ENCODE peak calls at places on chromosomes 1 and 21, in eight cellular contexts. T, P, E, D, K, B, Y and J are unnamed samples.

GRCh38 chr1:230282157-230282556 is 144.0 kb downstream of the PGBD5 start:
- DNase-seq in T (no peak), P (no peak), E (no peak), D (no peak), K (no peak), B (no peak), Y (no peak), J (no peak)

GRCh38 chr1:232045134-232045533 is 418.5 kb downstream of the DISC1 start:
- DNase-seq in T (no peak), P (no peak), E (no peak), D (no peak), K (no peak), B (no peak), Y (no peak), J (no peak)

GRCh38 chr1:54798769-54799641 is 2.1 kb downstream of the TTC22 start:
- DNase-seq in T (no peak), P (no peak), E (no peak), D (no peak), K (no peak), B (no peak), Y (no peak), J (no peak)

GRCh38 chr21:36701912-36702621 is 3.2 kb downstream of the SIM2 start:
- DNase-seq in T (no peak), P (no peak), E (no peak), D (no peak), K (no peak), B (no peak), Y (no peak), J (no peak)

GRCh38 chr1:107682467-107682866 is 282.5 kb downstream of the VAV3 start:
- DNase-seq in T (no peak), P (no peak), E (no peak), D (no peak), K (no peak), B (no peak), Y (no peak), J (no peak)

GRCh38 chr1:209302777-209303642 is 280.5 kb upstream of the CAMK1G start:
- DNase-seq in T (no peak), P (no peak), E (no peak), D (no peak), K (no peak), B (no peak), Y (no peak), J (no peak)

GRCh38 chr1:205365945-205366463 is 9.3 kb upstream of the KLHDC8A start:
- DNase-seq in T (no peak), P (no peak), E (no peak), D (no peak), K (no peak), B (no peak), Y (peak), J (no peak)

GRCh38 chr1:36248250-36248894 is 24.1 kb downstream of the THRAP3 start:
- DNase-seq in T (no peak), P (no peak), E (no peak), D (no peak), K (peak), B (no peak), Y (peak), J (no peak)

GRCh38 chr1:200062143-200062542 is 34.6 kb downstream of the NR5A2 start:
- DNase-seq in T (no peak), P (no peak), E (no peak), D (no peak), K (no peak), B (no peak), Y (no peak), J (no peak)

GRCh38 chr1:172344444-172344843 is 76.0 kb upstream of the C1orf105 start:
- DNase-seq in T (no peak), P (no peak), E (no peak), D (no peak), K (no peak), B (no peak), Y (no peak), J (no peak)

GRCh38 chr1:180084867-180085266 is 69.8 kb upstream of the QSOX1 start:
- DNase-seq in T (no peak), P (no peak), E (no peak), D (no peak), K (no peak), B (no peak), Y (no peak), J (no peak)

GRCh38 chr1:93774707-93775106 is 93.1 kb upstream of the BCAR3 start:
- DNase-seq in T (no peak), P (no peak), E (no peak), D (no peak), K (no peak), B (no peak), Y (peak), J (no peak)

GRCh38 chr1:73100216-73100615 is 817.9 kb upstream of the NEGR1 start:
- DNase-seq in T (no peak), P (no peak), E (no peak), D (no peak), K (no peak), B (no peak), Y (no peak), J (no peak)

GRCh38 chr21:41615613-41616012 is 107.7 kb upstream of the TMPRSS2 start:
- DNase-seq in T (peak), P (no peak), E (no peak), D (no peak), K (peak), B (no peak), Y (peak), J (no peak)

GRCh38 chr1:241641748-241642592 is 1.8 kb upstream of the CHML start:
- DNase-seq in T (no peak), P (no peak), E (no peak), D (no peak), K (no peak), B (no peak), Y (peak), J (no peak)

GRCh38 chr1:31575373-31576140 is 758 bp upstream of the TINAGL1 start:
- DNase-seq in T (no peak), P (no peak), E (no peak), D (no peak), K (no peak), B (no peak), Y (no peak), J (peak)

GRCh38 chr21:41478319-41479177 is 29.4 kb downstream of the TMPRSS2 start:
- DNase-seq in T (no peak), P (no peak), E (no peak), D (peak), K (no peak), B (no peak), Y (no peak), J (no peak)

GRCh38 chr21:34227386-34227852 is 136.4 kb upstream of the KCNE2 start:
- DNase-seq in T (no peak), P (no peak), E (no peak), D (no peak), K (peak), B (no peak), Y (peak), J (no peak)

GRCh38 chr1:247294282-247294681 is 37.4 kb downstream of the ZNF496 start:
- DNase-seq in T (peak), P (no peak), E (no peak), D (no peak), K (peak), B (no peak), Y (peak), J (no peak)

GRCh38 chr1:226937940-226938725 is 2.0 kb upstream of the COQ8A start:
- DNase-seq in T (no peak), P (no peak), E (no peak), D (no peak), K (no peak), B (no peak), Y (no peak), J (no peak)

GRCh38 chr1:241022366-241022765 is 334.6 kb downstream of the RGS7 start:
- DNase-seq in T (no peak), P (no peak), E (no peak), D (no peak), K (no peak), B (no peak), Y (no peak), J (no peak)

GRCh38 chr1:55060133-55060999 is 21.0 kb downstream of the PCSK9 start:
- DNase-seq in T (no peak), P (no peak), E (no peak), D (no peak), K (no peak), B (no peak), Y (peak), J (no peak)

GRCh38 chr1:12615916-12616708 is 1.9 kb downstream of the DHRS3 start:
- DNase-seq in T (no peak), P (peak), E (no peak), D (no peak), K (no peak), B (no peak), Y (no peak), J (peak)

GRCh38 chr1:12615166-12615915 is 2.7 kb downstream of the DHRS3 start:
- DNase-seq in T (no peak), P (no peak), E (no peak), D (no peak), K (no peak), B (no peak), Y (no peak), J (no peak)

GRCh38 chr1:12613180-12613579 is 4.8 kb downstream of the DHRS3 start:
- DNase-seq in T (no peak), P (peak), E (no peak), D (no peak), K (no peak), B (no peak), Y (no peak), J (peak)

GRCh38 chr1:12616709-12617373 is 1.2 kb downstream of the DHRS3 start:
- DNase-seq in T (no peak), P (peak), E (peak), D (no peak), K (no peak), B (no peak), Y (no peak), J (no peak)

DNA sequence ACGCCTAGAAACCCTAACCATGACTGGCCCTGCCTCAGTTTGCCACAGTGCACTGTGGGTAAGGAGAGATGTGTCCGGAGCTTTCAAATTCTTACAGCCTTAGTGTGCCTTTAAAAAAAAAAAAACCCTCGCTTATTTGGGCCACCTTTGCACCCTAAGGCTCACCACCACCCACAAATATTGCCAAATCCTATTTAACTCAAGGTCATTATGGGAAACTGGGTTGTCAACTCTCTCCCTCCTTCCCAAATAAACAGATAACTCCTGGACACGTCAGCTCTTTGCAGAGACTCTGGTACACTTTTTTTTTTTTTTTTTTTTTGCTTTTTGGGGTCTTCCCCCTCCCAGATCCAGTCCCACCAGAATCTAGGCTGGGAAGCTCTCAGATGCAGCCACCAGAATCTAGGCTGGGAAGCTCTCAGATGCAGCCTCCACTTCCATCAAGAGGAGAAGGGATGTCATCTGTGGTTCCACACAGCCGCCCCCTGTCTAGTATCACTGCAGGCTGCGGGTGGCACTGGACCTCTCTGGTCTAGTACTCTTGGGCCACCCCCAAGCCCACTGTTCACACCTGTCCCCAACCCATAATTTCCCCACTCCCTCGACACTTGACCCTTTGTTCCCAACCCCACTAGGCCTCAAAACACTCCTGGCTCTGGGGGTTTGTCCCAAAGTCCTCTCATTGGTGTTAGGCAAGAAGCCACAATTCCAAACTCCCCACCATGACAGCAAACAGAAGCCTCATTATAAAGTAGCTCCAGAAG is 3.4 kb downstream of the DHRS3 start:
- DNase-seq in T (no peak), P (no peak), E (no peak), D (no peak), K (no peak), B (no peak), Y (no peak), J (no peak)
- H3K4me3 ChIP-seq in T (peak), P (peak), E (peak), D (no peak), K (peak), B (no peak), Y (peak), J (peak)

GRCh38 chr21:31732538-31732864 is 583 bp upstream of the SCAF4 start:
- DNase-seq in T (no peak), P (no peak), E (no peak), D (no peak), K (no peak), B (no peak), Y (peak), J (no peak)

GRCh38 chr21:31731802-31732537 is at the start of gene SCAF4:
- DNase-seq in T (no peak), P (peak), E (peak), D (peak), K (peak), B (peak), Y (peak), J (peak)

GRCh38 chr21:31732891-31733520 is 1.1 kb upstream of the SCAF4 start:
- DNase-seq in T (no peak), P (no peak), E (no peak), D (no peak), K (no peak), B (no peak), Y (no peak), J (no peak)

GRCh38 chr21:31735518-31735992 is 3.6 kb upstream of the SCAF4 start:
- DNase-seq in T (no peak), P (no peak), E (no peak), D (no peak), K (no peak), B (no peak), Y (no peak), J (no peak)

GRCh38 chr21:31733521-31734149 is 1.7 kb upstream of the SCAF4 start:
- DNase-seq in T (no peak), P (no peak), E (no peak), D (no peak), K (no peak), B (no peak), Y (no peak), J (no peak)
- H3K4me3 ChIP-seq in T (peak), P (no peak), E (peak), D (no peak), K (no peak), B (no peak), Y (no peak), J (no peak)

DNA sequence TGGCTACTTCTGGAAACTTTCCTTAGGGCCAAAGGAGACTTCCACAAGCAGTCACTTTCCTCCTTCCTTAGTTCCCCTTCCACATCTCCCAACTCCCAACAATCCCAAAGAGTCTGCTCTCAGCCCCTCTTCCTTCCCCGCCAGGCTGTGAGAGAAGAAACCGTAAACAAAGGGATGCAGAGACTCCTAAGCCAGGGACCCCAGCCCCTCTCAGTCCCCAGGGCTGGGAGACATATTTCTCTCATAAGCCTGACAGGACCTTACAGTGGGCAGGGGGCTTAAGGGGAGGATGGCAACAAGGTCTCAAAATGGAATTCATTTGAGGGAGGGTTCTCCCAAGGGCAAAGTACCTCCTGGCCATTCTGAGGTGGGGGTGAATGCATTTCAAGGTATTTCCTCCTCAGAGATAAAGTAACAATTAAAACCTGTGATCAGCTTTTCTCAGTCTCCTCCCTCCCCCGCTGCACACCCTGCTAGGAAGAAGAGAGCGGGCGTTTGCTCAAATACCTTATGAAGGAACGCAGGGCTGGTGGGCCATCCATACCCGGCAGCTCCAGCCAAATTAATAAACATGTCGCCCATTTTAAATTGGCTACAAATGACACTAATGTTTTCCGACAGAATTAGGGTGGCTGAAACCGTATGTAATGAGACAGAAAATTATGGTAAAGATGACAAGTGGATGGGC is 4.0 kb downstream of the BARHL2 start:
- DNase-seq in T (no peak), P (no peak), E (no peak), D (no peak), K (no peak), B (no peak), Y (no peak), J (no peak)
- H3K4me3 ChIP-seq in T (no peak), P (no peak), E (no peak), D (no peak), K (no peak), B (no peak), Y (no peak), J (no peak)

GRCh38 chr1:244436336-244437102 is 15.2 kb downstream of the ADSS2 start:
- DNase-seq in T (no peak), P (no peak), E (no peak), D (no peak), K (no peak), B (no peak), Y (peak), J (no peak)
- H3K4me3 ChIP-seq in T (no peak), P (no peak), E (no peak), D (no peak), K (no peak), B (no peak), Y (no peak), J (no peak)

GRCh38 chr1:63590161-63590560 is 3.0 kb upstream of the PGM1 start:
- DNase-seq in T (no peak), P (no peak), E (no peak), D (no peak), K (peak), B (no peak), Y (peak), J (no peak)

GRCh38 chr1:63593303-63593886 is at the start of gene PGM1:
- DNase-seq in T (no peak), P (peak), E (peak), D (peak), K (peak), B (peak), Y (peak), J (peak)

GRCh38 chr1:63595435-63595834 is 2.2 kb downstream of the PGM1 start:
- DNase-seq in T (no peak), P (no peak), E (no peak), D (no peak), K (no peak), B (no peak), Y (no peak), J (no peak)

GRCh38 chr1:63593887-63594617 is 841 bp downstream of the PGM1 start:
- DNase-seq in T (no peak), P (peak), E (peak), D (peak), K (no peak), B (peak), Y (peak), J (peak)

GRCh38 chr1:63592536-63593302 is 492 bp upstream of the PGM1 start:
- DNase-seq in T (no peak), P (no peak), E (no peak), D (peak), K (no peak), B (peak), Y (no peak), J (no peak)
- H3K4me3 ChIP-seq in T (peak), P (peak), E (peak), D (peak), K (peak), B (peak), Y (peak), J (peak)

GRCh38 chr1:53022179-53022578 is 39.8 kb upstream of the PODN start:
- DNase-seq in T (no peak), P (no peak), E (no peak), D (no peak), K (no peak), B (no peak), Y (no peak), J (no peak)

GRCh38 chr1:53025034-53025777 is 36.8 kb upstream of the PODN start:
- DNase-seq in T (no peak), P (peak), E (no peak), D (no peak), K (no peak), B (no peak), Y (peak), J (peak)

GRCh38 chr1:53024117-53024516 is 37.9 kb upstream of the PODN start:
- DNase-seq in T (no peak), P (no peak), E (no peak), D (no peak), K (no peak), B (no peak), Y (no peak), J (no peak)

GRCh38 chr1:53025778-53026131 is 36.3 kb upstream of the PODN start:
- DNase-seq in T (no peak), P (no peak), E (no peak), D (no peak), K (no peak), B (no peak), Y (no peak), J (no peak)

DNA sequence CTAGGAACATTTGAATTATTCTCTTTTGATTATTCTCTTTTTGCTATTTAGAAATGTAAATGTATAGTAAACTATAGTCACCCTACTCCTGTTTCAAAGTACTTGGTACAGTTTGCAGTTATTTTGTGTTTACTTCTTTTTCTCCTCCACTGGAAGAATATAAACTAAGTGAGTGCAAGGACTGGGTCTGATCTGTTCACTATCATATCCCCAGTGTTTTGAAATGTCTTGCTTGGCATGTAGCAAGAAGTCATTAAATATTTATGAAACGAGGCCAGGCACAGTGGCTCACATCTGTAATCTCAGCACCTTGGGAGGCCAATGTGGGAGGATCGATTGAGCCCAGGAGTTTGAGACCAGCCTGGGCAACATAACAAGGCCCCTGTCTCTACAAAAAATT is 35.8 kb upstream of the PODN start:
- DNase-seq in T (no peak), P (no peak), E (no peak), D (no peak), K (no peak), B (no peak), Y (no peak), J (no peak)
- H3K4me3 ChIP-seq in T (no peak), P (no peak), E (no peak), D (no peak), K (no peak), B (no peak), Y (no peak), J (no peak)

GRCh38 chr1:156079762-156080597 is 2.3 kb downstream of the MEX3A start:
- DNase-seq in T (no peak), P (no peak), E (no peak), D (no peak), K (no peak), B (no peak), Y (no peak), J (no peak)
- H3K4me3 ChIP-seq in T (peak), P (no peak), E (no peak), D (no peak), K (peak), B (peak), Y (peak), J (no peak)